ENCODE peak calls at places on chromosomes 2 and 18, in four cellular contexts. One of them, this sample, is unnamed.
A peak's percentile ranks its signal among the peaks of the same experiment; 100 is the strongest.

GRCh38 chr18:57728941-57729511 is 74.1 kb downstream of the ATP8B1 start:
- DNase-seq in IMR-90: peak; percentile 56
- DNase-seq in stomach: peak; percentile 71
- DNase-seq in brain microvascular endothelial cell: no peak
- DNase-seq in this sample: no peak

GRCh38 chr2:203412555-203413331 is 84.5 kb downstream of the ABI2 start:
- DNase-seq in IMR-90: no peak
- DNase-seq in stomach: no peak
- DNase-seq in brain microvascular endothelial cell: no peak
- DNase-seq in this sample: no peak

GRCh38 chr2:134224005-134224404 is 29.9 kb upstream of the MGAT5 start:
- DNase-seq in IMR-90: peak; percentile 86
- DNase-seq in stomach: no peak
- DNase-seq in brain microvascular endothelial cell: no peak
- DNase-seq in this sample: no peak

GRCh38 chr2:155310589-155310988 is 612.1 kb downstream of the KCNJ3 start:
- DNase-seq in IMR-90: no peak
- DNase-seq in stomach: no peak
- DNase-seq in brain microvascular endothelial cell: no peak
- DNase-seq in this sample: no peak

GRCh38 chr2:174878537-174879147 is 114.4 kb upstream of the CHRNA1 start:
- DNase-seq in IMR-90: peak; percentile 49
- DNase-seq in stomach: no peak
- DNase-seq in brain microvascular endothelial cell: peak; percentile 22
- DNase-seq in this sample: no peak

GRCh38 chr2:28394331-28394877 is 1.7 kb downstream of the FOSL2 start:
- DNase-seq in IMR-90: peak; percentile 71
- DNase-seq in stomach: peak; percentile 62
- DNase-seq in brain microvascular endothelial cell: peak; percentile 65
- DNase-seq in this sample: peak; percentile 74

GRCh38 chr2:110904410-110905148 is 172.2 kb downstream of the ACOXL start:
- DNase-seq in IMR-90: no peak
- DNase-seq in stomach: no peak
- DNase-seq in brain microvascular endothelial cell: no peak
- DNase-seq in this sample: no peak

GRCh38 chr2:23386422-23387220 is 1.6 kb downstream of the KLHL29 start:
- DNase-seq in IMR-90: no peak
- DNase-seq in stomach: no peak
- DNase-seq in brain microvascular endothelial cell: no peak
- DNase-seq in this sample: peak; percentile 72

GRCh38 chr2:2777876-2778275 is 446.8 kb upstream of the MYT1L start:
- DNase-seq in IMR-90: no peak
- DNase-seq in stomach: no peak
- DNase-seq in brain microvascular endothelial cell: no peak
- DNase-seq in this sample: no peak

GRCh38 chr18:59180150-59180845 is 39.7 kb upstream of the GRP start:
- DNase-seq in IMR-90: peak; percentile 62
- DNase-seq in stomach: no peak
- DNase-seq in brain microvascular endothelial cell: peak; percentile 13
- DNase-seq in this sample: no peak

GRCh38 chr2:226002438-226002837 is 602.9 kb downstream of the NYAP2 start:
- DNase-seq in IMR-90: peak; percentile 90
- DNase-seq in stomach: no peak
- DNase-seq in brain microvascular endothelial cell: peak; percentile 89
- DNase-seq in this sample: no peak

GRCh38 chr2:161166538-161167409 is 6.5 kb downstream of the TANK start:
- DNase-seq in IMR-90: peak; percentile 35
- DNase-seq in stomach: no peak
- DNase-seq in brain microvascular endothelial cell: no peak
- DNase-seq in this sample: no peak

GRCh38 chr2:191641609-191642008 is 36.3 kb upstream of the NABP1 start:
- DNase-seq in IMR-90: no peak
- DNase-seq in stomach: no peak
- DNase-seq in brain microvascular endothelial cell: no peak
- DNase-seq in this sample: no peak

GRCh38 chr2:188316791-188317423 is 25.2 kb downstream of the GULP1 start:
- DNase-seq in IMR-90: no peak
- DNase-seq in stomach: no peak
- DNase-seq in brain microvascular endothelial cell: no peak
- DNase-seq in this sample: no peak

GRCh38 chr18:58335821-58336220 is 291.8 kb downstream of the NEDD4L start:
- DNase-seq in IMR-90: no peak
- DNase-seq in stomach: no peak
- DNase-seq in brain microvascular endothelial cell: no peak
- DNase-seq in this sample: no peak

GRCh38 chr2:190763901-190764514 is 115.1 kb downstream of the NAB1 start:
- DNase-seq in IMR-90: peak; percentile 57
- DNase-seq in stomach: no peak
- DNase-seq in brain microvascular endothelial cell: peak; percentile 4
- DNase-seq in this sample: no peak

GRCh38 chr2:92073815-92074548 is 2797.2 kb upstream of the TEKT4 start:
- DNase-seq in IMR-90: no peak
- DNase-seq in stomach: peak; percentile 23
- DNase-seq in brain microvascular endothelial cell: no peak
- DNase-seq in this sample: peak; percentile 32

GRCh38 chr2:9392895-9393757 is 30.2 kb downstream of the ITGB1BP1 start:
- DNase-seq in IMR-90: no peak
- DNase-seq in stomach: no peak
- DNase-seq in brain microvascular endothelial cell: peak; percentile 43
- DNase-seq in this sample: no peak

GRCh38 chr2:86764661-86765307 is 25.9 kb downstream of the CD8A start:
- DNase-seq in IMR-90: peak; percentile 49
- DNase-seq in stomach: no peak
- DNase-seq in brain microvascular endothelial cell: peak; percentile 48
- DNase-seq in this sample: no peak

GRCh38 chr18:47752796-47753645 is 177.4 kb downstream of the SMAD2 start:
- DNase-seq in IMR-90: no peak
- DNase-seq in stomach: no peak
- DNase-seq in brain microvascular endothelial cell: no peak
- DNase-seq in this sample: no peak

GRCh38 chr18:69889009-69889408 is 58.7 kb downstream of the CD226 start:
- DNase-seq in IMR-90: no peak
- DNase-seq in stomach: no peak
- DNase-seq in brain microvascular endothelial cell: no peak
- DNase-seq in this sample: no peak

GRCh38 chr2:75788154-75788553 is 77.4 kb upstream of the GCFC2 start:
- DNase-seq in IMR-90: no peak
- DNase-seq in stomach: no peak
- DNase-seq in brain microvascular endothelial cell: no peak
- DNase-seq in this sample: peak; percentile 64

GRCh38 chr18:55152801-55153200 is 193.5 kb upstream of the CCDC68 start:
- DNase-seq in IMR-90: peak; percentile 73
- DNase-seq in stomach: no peak
- DNase-seq in brain microvascular endothelial cell: peak; percentile 75
- DNase-seq in this sample: no peak

GRCh38 chr2:185833864-185834263 is 95.3 kb downstream of the FSIP2 start:
- DNase-seq in IMR-90: no peak
- DNase-seq in stomach: no peak
- DNase-seq in brain microvascular endothelial cell: no peak
- DNase-seq in this sample: no peak

GRCh38 chr2:65799455-65799854 is 367.1 kb upstream of the SPRED2 start:
- DNase-seq in IMR-90: no peak
- DNase-seq in stomach: no peak
- DNase-seq in brain microvascular endothelial cell: no peak
- DNase-seq in this sample: no peak

GRCh38 chr18:33928226-33928625 is 296.5 kb downstream of the NOL4 start:
- DNase-seq in IMR-90: peak; percentile 1
- DNase-seq in stomach: no peak
- DNase-seq in brain microvascular endothelial cell: peak; percentile 49
- DNase-seq in this sample: no peak

GRCh38 chr2:156540706-156541105 is 104.5 kb downstream of the GPD2 start:
- DNase-seq in IMR-90: peak; percentile 4
- DNase-seq in stomach: no peak
- DNase-seq in brain microvascular endothelial cell: no peak
- DNase-seq in this sample: no peak

GRCh38 chr2:120625865-120626560 is 109.7 kb upstream of the GLI2 start:
- DNase-seq in IMR-90: no peak
- DNase-seq in stomach: peak; percentile 95
- DNase-seq in brain microvascular endothelial cell: no peak
- DNase-seq in this sample: peak; percentile 89

GRCh38 chr2:121699421-121700328 is 37.0 kb downstream of the NIFK start:
- DNase-seq in IMR-90: peak; percentile 84
- DNase-seq in stomach: peak; percentile 64
- DNase-seq in brain microvascular endothelial cell: peak; percentile 85
- DNase-seq in this sample: peak; percentile 67

GRCh38 chr2:143160732-143161707 is 31.8 kb downstream of the ARHGAP15 start:
- DNase-seq in IMR-90: no peak
- DNase-seq in stomach: no peak
- DNase-seq in brain microvascular endothelial cell: no peak
- DNase-seq in this sample: no peak

GRCh38 chr2:61443342-61444041 is 27.4 kb downstream of the USP34 start:
- DNase-seq in IMR-90: no peak
- DNase-seq in stomach: no peak
- DNase-seq in brain microvascular endothelial cell: no peak
- DNase-seq in this sample: no peak

GRCh38 chr2:233354500-233354924 is 218 bp downstream of the DGKD start:
- DNase-seq in IMR-90: no peak
- DNase-seq in stomach: no peak
- DNase-seq in brain microvascular endothelial cell: no peak
- DNase-seq in this sample: no peak

GRCh38 chr2:19048593-19049264 is 309.7 kb downstream of the OSR1 start:
- DNase-seq in IMR-90: peak; percentile 65
- DNase-seq in stomach: peak; percentile 89
- DNase-seq in brain microvascular endothelial cell: peak; percentile 18
- DNase-seq in this sample: peak; percentile 81

GRCh38 chr18:46461993-46462392 is 195.0 kb downstream of the LOXHD1 start:
- DNase-seq in IMR-90: no peak
- DNase-seq in stomach: no peak
- DNase-seq in brain microvascular endothelial cell: no peak
- DNase-seq in this sample: no peak
- H3K27ac ChIP-seq in IMR-90: no peak overlapping the region
- H3K27ac ChIP-seq in stomach: no peak overlapping the region
- H3K27ac ChIP-seq in brain microvascular endothelial cell: no peak overlapping the region
- H3K27ac ChIP-seq in this sample: no peak overlapping the region

GRCh38 chr2:219543596-219544358 is at the start of the genes CHPF and TMEM198:
- DNase-seq in IMR-90: peak; percentile 97
- DNase-seq in stomach: peak; percentile 99
- DNase-seq in brain microvascular endothelial cell: peak; percentile 96
- DNase-seq in this sample: peak; percentile 98

GRCh38 chr2:219541611-219542180 is 1.9 kb downstream of the CHPF start:
- DNase-seq in IMR-90: peak; percentile 56
- DNase-seq in stomach: peak; percentile 94
- DNase-seq in brain microvascular endothelial cell: peak; percentile 49
- DNase-seq in this sample: peak; percentile 94

GRCh38 chr2:219542931-219543595 is 546 bp downstream of the CHPF start:
- DNase-seq in IMR-90: peak; percentile 16
- DNase-seq in stomach: no peak
- DNase-seq in brain microvascular endothelial cell: peak; percentile 15
- DNase-seq in this sample: peak; percentile 77

GRCh38 chr2:219545610-219546352 is 2.0 kb downstream of the TMEM198 start:
- DNase-seq in IMR-90: no peak
- DNase-seq in stomach: no peak
- DNase-seq in brain microvascular endothelial cell: no peak
- DNase-seq in this sample: no peak

GRCh38 chr2:219544567-219544966 is 739 bp downstream of the TMEM198 start:
- DNase-seq in IMR-90: no peak
- DNase-seq in stomach: no peak
- DNase-seq in brain microvascular endothelial cell: no peak
- DNase-seq in this sample: no peak
- H3K4me3 ChIP-seq in IMR-90: no peak overlapping the region
- H3K4me3 ChIP-seq in stomach: peak overlapping the region; percentile 78
- H3K4me3 ChIP-seq in brain microvascular endothelial cell: no peak overlapping the region
- H3K4me3 ChIP-seq in this sample: peak overlapping the region; percentile 70

GRCh38 chr2:69957970-69958369 is 3.5 kb downstream of the ASPRV1 start:
- DNase-seq in IMR-90: peak; percentile 60
- DNase-seq in stomach: peak; percentile 25
- DNase-seq in brain microvascular endothelial cell: no peak
- DNase-seq in this sample: no peak

GRCh38 chr2:69956580-69956979 is 4.9 kb downstream of the ASPRV1 start:
- DNase-seq in IMR-90: no peak
- DNase-seq in stomach: no peak
- DNase-seq in brain microvascular endothelial cell: no peak
- DNase-seq in this sample: no peak

GRCh38 chr2:69960821-69961220 is 610 bp downstream of the ASPRV1 start:
- DNase-seq in IMR-90: no peak
- DNase-seq in stomach: no peak
- DNase-seq in brain microvascular endothelial cell: no peak
- DNase-seq in this sample: peak; percentile 32

GRCh38 chr2:69959425-69959824 is 2.0 kb downstream of the ASPRV1 start:
- DNase-seq in IMR-90: no peak
- DNase-seq in stomach: no peak
- DNase-seq in brain microvascular endothelial cell: no peak
- DNase-seq in this sample: no peak

GRCh38 chr2:69958480-69958879 is 3.0 kb downstream of the ASPRV1 start:
- DNase-seq in IMR-90: no peak
- DNase-seq in stomach: peak; percentile 5
- DNase-seq in brain microvascular endothelial cell: no peak
- DNase-seq in this sample: peak; percentile 40
- H3K27ac ChIP-seq in IMR-90: no peak overlapping the region
- H3K27ac ChIP-seq in stomach: no peak overlapping the region
- H3K27ac ChIP-seq in brain microvascular endothelial cell: no peak overlapping the region
- H3K27ac ChIP-seq in this sample: no peak overlapping the region

DNA sequence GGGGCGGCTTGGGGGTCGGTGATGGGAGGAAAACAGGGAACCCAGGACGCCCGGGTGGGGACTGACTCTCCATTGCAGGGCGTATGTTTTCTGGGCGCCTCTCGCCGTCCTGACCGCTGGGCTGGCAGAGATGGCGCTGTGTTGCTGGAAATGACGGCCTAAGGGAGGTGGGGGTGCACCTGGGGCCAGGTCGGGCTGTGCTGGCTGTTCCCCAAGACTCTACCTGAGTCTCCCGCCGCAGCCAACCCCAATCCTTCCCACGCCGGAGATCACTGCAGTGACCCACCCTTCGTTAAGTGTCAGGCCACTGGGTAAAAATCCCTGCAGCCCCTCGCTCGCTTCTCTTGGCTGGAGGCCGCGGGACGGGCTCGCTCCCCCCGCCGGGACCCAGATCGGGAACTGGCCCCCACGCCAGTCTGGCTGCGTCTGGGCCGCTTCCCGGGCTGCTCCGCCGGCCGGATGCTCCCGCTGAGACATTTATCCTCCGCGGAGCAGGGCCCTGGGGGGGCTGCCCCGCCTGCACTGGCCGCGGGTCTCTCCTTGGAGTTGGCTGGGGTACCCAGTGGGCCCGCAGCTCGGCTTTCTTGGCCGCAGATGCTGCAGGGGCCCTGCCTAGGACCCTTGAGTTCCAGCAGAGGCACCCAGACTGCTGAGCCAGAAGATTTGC is 7.8 kb upstream of the ARMC9 start:
- DNase-seq in IMR-90: no peak
- DNase-seq in stomach: peak; percentile 60
- DNase-seq in brain microvascular endothelial cell: peak; percentile 28
- DNase-seq in this sample: peak; percentile 85
- H3K4me3 ChIP-seq in IMR-90: no peak overlapping the region
- H3K4me3 ChIP-seq in stomach: peak overlapping the region; percentile 39
- H3K4me3 ChIP-seq in brain microvascular endothelial cell: peak overlapping the region; percentile 15
- H3K4me3 ChIP-seq in this sample: peak overlapping the region; percentile 41